ENCODE peak calls at places on chromosomes 1 and 21, in eight cellular contexts. Y is psoas muscle, X is breast epithelium, A is heart left ventricle, H is MM.1S, T is uterus, I is heart right ventricle, E is endothelial cell of umbilical vein. K is an unnamed sample.
A peak's percentile ranks its signal among the peaks of the same experiment; 100 is the strongest.

GRCh38 chr1:190169311-190170067 is 308.2 kb downstream of the BRINP3 start:
- DNase-seq in Y (no peak), X (no peak), A (no peak), H (no peak), T (no peak), I (no peak), E (peak; percentile 10), K (no peak)

GRCh38 chr1:37634554-37635308 is at the start of gene RSPO1:
- DNase-seq in Y (no peak), X (no peak), A (no peak), H (no peak), T (peak; percentile 79), I (no peak), E (no peak), K (no peak)

GRCh38 chr21:43578677-43579313 is 80.5 kb downstream of the HSF2BP start:
- DNase-seq in Y (no peak), X (no peak), A (no peak), H (no peak), T (no peak), I (no peak), E (no peak), K (no peak)

GRCh38 chr1:85134583-85135455 is 66.0 kb downstream of the SYDE2 start:
- DNase-seq in Y (no peak), X (no peak), A (no peak), H (no peak), T (no peak), I (no peak), E (no peak), K (no peak)

GRCh38 chr1:56310945-56311344 is 268.4 kb downstream of the PLPP3 start:
- DNase-seq in Y (no peak), X (no peak), A (no peak), H (no peak), T (no peak), I (no peak), E (no peak), K (no peak)

GRCh38 chr1:37958690-37959089 is 11.8 kb upstream of the INPP5B start:
- DNase-seq in Y (no peak), X (no peak), A (no peak), H (no peak), T (no peak), I (no peak), E (no peak), K (no peak)

GRCh38 chr1:102463328-102463727 is 466.6 kb upstream of the OLFM3 start:
- DNase-seq in Y (no peak), X (no peak), A (no peak), H (no peak), T (no peak), I (no peak), E (no peak), K (no peak)

GRCh38 chr1:6414443-6414844 is 5.3 kb downstream of the HES2 start:
- DNase-seq in Y (no peak), X (no peak), A (no peak), H (peak; percentile 89), T (no peak), I (no peak), E (peak; percentile 52), K (peak; percentile 61)

GRCh38 chr1:22913421-22913820 is 59.2 kb downstream of the LACTBL1 start:
- DNase-seq in Y (no peak), X (no peak), A (no peak), H (no peak), T (no peak), I (no peak), E (no peak), K (no peak)

GRCh38 chr1:10380594-10381275 is 18.1 kb upstream of the PGD start:
- DNase-seq in Y (no peak), X (no peak), A (no peak), H (no peak), T (no peak), I (no peak), E (no peak), K (no peak)

GRCh38 chr1:31891280-31891679 is 46.9 kb downstream of the PTP4A2 start:
- DNase-seq in Y (no peak), X (no peak), A (no peak), H (no peak), T (no peak), I (no peak), E (no peak), K (peak; percentile 58)

GRCh38 chr1:18141661-18142060 is 34.1 kb downstream of the IGSF21 start:
- DNase-seq in Y (no peak), X (no peak), A (no peak), H (no peak), T (no peak), I (no peak), E (no peak), K (no peak)

GRCh38 chr1:182450087-182450486 is at the start of gene RGSL1:
- DNase-seq in Y (no peak), X (no peak), A (no peak), H (no peak), T (no peak), I (no peak), E (no peak), K (no peak)

GRCh38 chr1:1436634-1437032 is 1.1 kb downstream of the VWA1 start:
- DNase-seq in Y (no peak), X (no peak), A (no peak), H (no peak), T (no peak), I (no peak), E (no peak), K (no peak)

GRCh38 chr1:85398391-85399064 is 66.4 kb downstream of the DDAH1 start:
- DNase-seq in Y (no peak), X (no peak), A (no peak), H (peak; percentile 7), T (no peak), I (no peak), E (peak; percentile 49), K (no peak)

GRCh38 chr21:36707763-36708511 is 9.0 kb downstream of the SIM2 start:
- DNase-seq in Y (no peak), X (peak; percentile 45), A (no peak), H (no peak), T (no peak), I (no peak), E (no peak), K (no peak)

GRCh38 chr21:34912022-34912933 is 136.8 kb downstream of the RUNX1 start:
- DNase-seq in Y (no peak), X (no peak), A (no peak), H (no peak), T (no peak), I (no peak), E (no peak), K (no peak)

GRCh38 chr1:221783936-221784335 is 42.0 kb upstream of the DUSP10 start:
- DNase-seq in Y (no peak), X (no peak), A (no peak), H (no peak), T (no peak), I (no peak), E (no peak), K (no peak)

GRCh38 chr1:244448279-244449036 is 3.3 kb downstream of the ADSS2 start:
- DNase-seq in Y (no peak), X (no peak), A (no peak), H (no peak), T (no peak), I (no peak), E (peak; percentile 64), K (no peak)

GRCh38 chr1:45809761-45810160 is 6.3 kb downstream of the MAST2 start:
- DNase-seq in Y (no peak), X (no peak), A (no peak), H (no peak), T (no peak), I (no peak), E (no peak), K (no peak)

GRCh38 chr21:45930792-45931191 is 50.8 kb upstream of the COL6A1 start:
- DNase-seq in Y (no peak), X (no peak), A (no peak), H (no peak), T (no peak), I (no peak), E (no peak), K (no peak)
- H3K36me3 ChIP-seq in Y (no peaks in the 10 kb centered on the region), X (no peaks in the 10 kb centered on the region), A (no peaks in the 10 kb centered on the region), H (no peaks in the 10 kb centered on the region), T (no peaks in the 10 kb centered on the region), I (no peaks in the 10 kb centered on the region), E (no peaks in the 10 kb centered on the region), K (no peaks in the 10 kb centered on the region)

GRCh38 chr1:229661022-229661877 is 35.2 kb downstream of the URB2 start:
- DNase-seq in Y (peak; percentile 79), X (peak; percentile 80), A (peak; percentile 81), H (peak; percentile 53), T (peak; percentile 76), I (peak; percentile 82), E (peak; percentile 61), K (peak; percentile 41)
- H3K36me3 ChIP-seq in Y (peaks cover 4% of the 10 kb centered on the region), X (no peaks in the 10 kb centered on the region), A (peaks cover 4% of the 10 kb centered on the region), H (peaks cover 6% of the 10 kb centered on the region), T (no peaks in the 10 kb centered on the region), I (peaks cover 38% of the 10 kb centered on the region), E (peaks cover 2% of the 10 kb centered on the region), K (peaks cover 10% of the 10 kb centered on the region)

DNA sequence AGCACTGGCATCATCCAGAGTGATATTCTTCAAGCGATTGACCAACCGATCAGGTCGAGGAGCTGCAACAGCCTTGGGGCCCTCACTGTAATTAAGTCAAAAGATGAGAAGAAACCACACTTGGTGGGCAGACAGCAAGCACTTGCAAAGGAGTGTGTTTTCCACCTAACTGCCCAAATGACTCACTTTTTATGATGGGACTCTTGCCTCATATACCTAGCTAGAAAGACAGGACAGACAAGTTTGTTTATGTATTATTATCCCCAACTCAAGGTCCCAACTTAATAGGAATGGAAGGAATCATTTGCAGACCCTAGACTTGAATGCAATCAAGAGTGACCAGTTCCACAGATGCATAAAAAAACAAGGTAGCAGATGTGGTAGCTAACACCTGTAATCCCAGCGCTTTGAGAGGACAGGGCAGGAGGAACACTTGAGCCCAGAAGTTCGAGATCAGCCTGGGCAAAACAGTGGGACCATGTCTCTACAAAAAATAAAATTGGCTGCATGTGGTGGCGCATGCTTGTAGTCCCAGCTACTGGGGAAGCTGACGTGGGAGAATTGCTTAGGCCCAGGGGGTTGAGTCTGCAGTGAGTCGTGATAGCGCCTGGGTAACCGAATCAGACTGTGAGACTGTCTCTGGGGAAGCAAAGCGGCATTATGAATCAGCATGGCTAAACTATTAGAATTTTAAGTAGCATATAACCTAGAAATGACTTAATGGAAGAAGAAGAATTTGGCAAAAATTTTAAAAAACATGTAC is 2.3 kb upstream of the NRAS start:
- DNase-seq in Y (no peak), X (no peak), A (no peak), H (no peak), T (no peak), I (no peak), E (no peak), K (no peak)
- H3K36me3 ChIP-seq in Y (peaks cover 8% of the 10 kb centered on the region), X (no peaks in the 10 kb centered on the region), A (peaks cover 38% of the 10 kb centered on the region), H (no peaks in the 10 kb centered on the region), T (no peaks in the 10 kb centered on the region), I (peaks cover 80% of the 10 kb centered on the region), E (peaks cover 21% of the 10 kb centered on the region), K (peaks cover 12% of the 10 kb centered on the region)

GRCh38 chr1:150999051-150999674 is 7.5 kb downstream of the MINDY1 start:
- DNase-seq in Y (no peak), X (no peak), A (no peak), H (no peak), T (no peak), I (no peak), E (peak; percentile 46), K (no peak)
- H3K36me3 ChIP-seq in Y (no peaks in the 10 kb centered on the region), X (peaks cover 11% of the 10 kb centered on the region), A (no peaks in the 10 kb centered on the region), H (no peaks in the 10 kb centered on the region), T (no peaks in the 10 kb centered on the region), I (peaks cover 62% of the 10 kb centered on the region), E (no peaks in the 10 kb centered on the region), K (no peaks in the 10 kb centered on the region)

GRCh38 chr1:111696330-111696729 is 42.9 kb downstream of the INKA2 start:
- DNase-seq in Y (no peak), X (no peak), A (no peak), H (no peak), T (no peak), I (no peak), E (no peak), K (no peak)
- H3K36me3 ChIP-seq in Y (no peaks in the 10 kb centered on the region), X (no peaks in the 10 kb centered on the region), A (peaks cover 11% of the 10 kb centered on the region), H (no peaks in the 10 kb centered on the region), T (no peaks in the 10 kb centered on the region), I (peaks cover 99% of the 10 kb centered on the region), E (peaks cover 5% of the 10 kb centered on the region), K (peaks cover 13% of the 10 kb centered on the region)